ENCODE peak calls at places on chromosomes 6 and 20, in eight cellular contexts. One of them, this sample, is unnamed. For H3K36me3, the result is how much of the 10 kb centered on the place peaks cover.

GRCh38 chr6:129498950-129499870 is 210.8 kb downstream of the ARHGAP18 start:
- DNase-seq in suprapubic skin: no peak
- DNase-seq in vagina: no peak
- DNase-seq in breast epithelium: no peak
- DNase-seq in ovary: no peak
- DNase-seq in IMR-90: peak
- DNase-seq in heart left ventricle: no peak
- DNase-seq in uterus: no peak
- DNase-seq in this sample: no peak

GRCh38 chr6:168131464-168132415 is 52.7 kb upstream of the FRMD1 start:
- DNase-seq in uterus: no peak
- DNase-seq in suprapubic skin: no peak
- DNase-seq in breast epithelium: peak
- DNase-seq in IMR-90: no peak
- DNase-seq in ovary: no peak
- DNase-seq in heart left ventricle: no peak
- DNase-seq in vagina: peak
- DNase-seq in this sample: no peak

GRCh38 chr20:61371501-61372150 is 119.6 kb downstream of the CDH4 start:
- DNase-seq in breast epithelium: no peak
- DNase-seq in heart left ventricle: no peak
- DNase-seq in suprapubic skin: no peak
- DNase-seq in vagina: no peak
- DNase-seq in IMR-90: peak
- DNase-seq in ovary: no peak
- DNase-seq in uterus: no peak
- DNase-seq in this sample: no peak

GRCh38 chr20:46057856-46058655 is 29.0 kb downstream of the SLC12A5 start:
- DNase-seq in vagina: peak
- DNase-seq in heart left ventricle: peak
- DNase-seq in IMR-90: peak
- DNase-seq in uterus: peak
- DNase-seq in breast epithelium: no peak
- DNase-seq in suprapubic skin: peak
- DNase-seq in ovary: peak
- DNase-seq in this sample: peak

GRCh38 chr6:15906393-15906976 is 222.4 kb upstream of the MYLIP start:
- DNase-seq in ovary: no peak
- DNase-seq in suprapubic skin: no peak
- DNase-seq in breast epithelium: no peak
- DNase-seq in vagina: no peak
- DNase-seq in heart left ventricle: no peak
- DNase-seq in IMR-90: no peak
- DNase-seq in uterus: no peak
- DNase-seq in this sample: no peak

GRCh38 chr6:83311231-83311630 is 118.1 kb downstream of the RWDD2A start:
- DNase-seq in ovary: no peak
- DNase-seq in suprapubic skin: no peak
- DNase-seq in IMR-90: peak
- DNase-seq in breast epithelium: no peak
- DNase-seq in heart left ventricle: no peak
- DNase-seq in vagina: no peak
- DNase-seq in uterus: no peak
- DNase-seq in this sample: no peak

GRCh38 chr20:35602851-35603495 is 12.7 kb upstream of the SPAG4 start:
- DNase-seq in breast epithelium: no peak
- DNase-seq in ovary: no peak
- DNase-seq in suprapubic skin: no peak
- DNase-seq in vagina: no peak
- DNase-seq in uterus: no peak
- DNase-seq in IMR-90: no peak
- DNase-seq in heart left ventricle: no peak
- DNase-seq in this sample: no peak

GRCh38 chr20:18288748-18289705 is 700 bp downstream of the ZNF133 start:
- DNase-seq in suprapubic skin: no peak
- DNase-seq in heart left ventricle: no peak
- DNase-seq in vagina: no peak
- DNase-seq in uterus: no peak
- DNase-seq in breast epithelium: peak
- DNase-seq in ovary: peak
- DNase-seq in IMR-90: peak
- DNase-seq in this sample: no peak

GRCh38 chr6:90103056-90103793 is 193.4 kb downstream of the BACH2 start:
- DNase-seq in uterus: no peak
- DNase-seq in suprapubic skin: no peak
- DNase-seq in IMR-90: no peak
- DNase-seq in vagina: no peak
- DNase-seq in ovary: no peak
- DNase-seq in heart left ventricle: no peak
- DNase-seq in breast epithelium: no peak
- DNase-seq in this sample: no peak

GRCh38 chr6:3291987-3292386 is 33.2 kb downstream of the PSMG4 start:
- DNase-seq in ovary: no peak
- DNase-seq in uterus: no peak
- DNase-seq in suprapubic skin: no peak
- DNase-seq in heart left ventricle: no peak
- DNase-seq in vagina: no peak
- DNase-seq in IMR-90: no peak
- DNase-seq in breast epithelium: no peak
- DNase-seq in this sample: no peak

GRCh38 chr6:33737267-33738026 is 9.3 kb downstream of the IP6K3 start:
- DNase-seq in uterus: no peak
- DNase-seq in suprapubic skin: no peak
- DNase-seq in breast epithelium: no peak
- DNase-seq in IMR-90: no peak
- DNase-seq in ovary: no peak
- DNase-seq in heart left ventricle: peak
- DNase-seq in vagina: no peak
- DNase-seq in this sample: peak

GRCh38 chr20:61725966-61726365 is 339.7 kb downstream of the TAF4 start:
- DNase-seq in IMR-90: no peak
- DNase-seq in heart left ventricle: no peak
- DNase-seq in suprapubic skin: no peak
- DNase-seq in ovary: no peak
- DNase-seq in vagina: no peak
- DNase-seq in breast epithelium: no peak
- DNase-seq in uterus: no peak
- DNase-seq in this sample: no peak

GRCh38 chr20:3728876-3729275 is 3.6 kb upstream of the HSPA12B start:
- DNase-seq in vagina: no peak
- DNase-seq in IMR-90: no peak
- DNase-seq in uterus: no peak
- DNase-seq in ovary: no peak
- DNase-seq in heart left ventricle: no peak
- DNase-seq in breast epithelium: no peak
- DNase-seq in suprapubic skin: no peak
- DNase-seq in this sample: no peak

GRCh38 chr6:27503436-27504030 is 30.6 kb upstream of the ZNF184 start:
- DNase-seq in breast epithelium: no peak
- DNase-seq in vagina: no peak
- DNase-seq in suprapubic skin: no peak
- DNase-seq in IMR-90: peak
- DNase-seq in uterus: peak
- DNase-seq in heart left ventricle: peak
- DNase-seq in ovary: peak
- DNase-seq in this sample: no peak

GRCh38 chr6:154230390-154230789 is 126.2 kb downstream of the IPCEF1 start:
- DNase-seq in breast epithelium: no peak
- DNase-seq in ovary: no peak
- DNase-seq in uterus: no peak
- DNase-seq in vagina: no peak
- DNase-seq in suprapubic skin: no peak
- DNase-seq in heart left ventricle: no peak
- DNase-seq in IMR-90: no peak
- DNase-seq in this sample: no peak

GRCh38 chr6:132054525-132054924 is 103.4 kb upstream of the CCN2 start:
- DNase-seq in suprapubic skin: no peak
- DNase-seq in heart left ventricle: no peak
- DNase-seq in IMR-90: peak
- DNase-seq in uterus: no peak
- DNase-seq in ovary: no peak
- DNase-seq in vagina: no peak
- DNase-seq in breast epithelium: no peak
- DNase-seq in this sample: no peak

GRCh38 chr6:46013639-46014038 is 2.0 kb downstream of the CLIC5 start:
- DNase-seq in suprapubic skin: no peak
- DNase-seq in IMR-90: no peak
- DNase-seq in vagina: no peak
- DNase-seq in heart left ventricle: no peak
- DNase-seq in breast epithelium: no peak
- DNase-seq in uterus: no peak
- DNase-seq in ovary: no peak
- DNase-seq in this sample: no peak

GRCh38 chr6:114216789-114217467 is 125.9 kb downstream of the HS3ST5 start:
- DNase-seq in breast epithelium: no peak
- DNase-seq in suprapubic skin: no peak
- DNase-seq in heart left ventricle: no peak
- DNase-seq in IMR-90: no peak
- DNase-seq in ovary: no peak
- DNase-seq in uterus: no peak
- DNase-seq in vagina: no peak
- DNase-seq in this sample: peak

GRCh38 chr20:15887387-15887786 is 685.9 kb downstream of the KIF16B start:
- DNase-seq in breast epithelium: no peak
- DNase-seq in heart left ventricle: no peak
- DNase-seq in suprapubic skin: no peak
- DNase-seq in vagina: no peak
- DNase-seq in IMR-90: no peak
- DNase-seq in uterus: no peak
- DNase-seq in ovary: no peak
- DNase-seq in this sample: no peak
- H3K36me3 ChIP-seq in breast epithelium: under half
- H3K36me3 ChIP-seq in heart left ventricle: under half
- H3K36me3 ChIP-seq in suprapubic skin: under half
- H3K36me3 ChIP-seq in vagina: under half
- H3K36me3 ChIP-seq in IMR-90: under half
- H3K36me3 ChIP-seq in uterus: under half
- H3K36me3 ChIP-seq in ovary: under half
- H3K36me3 ChIP-seq in this sample: under half

DNA sequence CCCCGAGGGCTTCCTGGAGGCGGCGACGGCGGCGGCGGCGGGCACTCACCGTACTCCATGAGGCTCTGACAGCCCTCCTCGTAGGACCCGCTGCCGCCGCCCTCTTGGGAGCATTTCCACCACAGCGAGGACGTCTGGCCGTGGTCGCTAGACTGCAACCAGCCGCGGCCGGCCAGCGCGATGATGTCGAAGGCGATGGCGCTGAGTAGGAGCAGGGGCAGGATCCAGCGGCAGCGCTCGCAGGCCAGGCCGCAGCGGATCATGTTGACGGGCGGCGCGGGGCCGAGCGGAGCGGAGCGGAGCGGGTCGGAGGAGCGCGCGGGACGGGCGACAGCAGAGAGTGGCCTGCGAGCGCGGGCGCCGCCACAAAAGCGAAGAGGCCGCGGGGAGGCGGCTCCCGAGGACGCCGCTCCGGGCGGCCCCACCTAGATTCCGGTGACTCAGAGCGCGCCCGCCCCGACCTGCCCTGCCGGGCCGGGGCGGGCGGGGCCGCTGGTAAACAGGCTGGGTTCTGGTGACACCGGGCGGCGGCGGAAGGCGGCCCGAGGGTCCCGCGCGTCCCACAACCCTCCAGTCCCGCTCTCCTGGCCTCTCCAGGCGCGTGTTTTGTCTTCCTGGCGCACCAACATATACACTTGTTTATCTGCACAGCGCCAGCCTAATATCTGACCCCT is at the start of gene PERP:
- DNase-seq in heart left ventricle: peak
- DNase-seq in breast epithelium: peak
- DNase-seq in vagina: no peak
- DNase-seq in uterus: peak
- DNase-seq in suprapubic skin: peak
- DNase-seq in ovary: peak
- DNase-seq in IMR-90: peak
- DNase-seq in this sample: peak
- TF ChIP-seq POLR2A in heart left ventricle: peak
- TF ChIP-seq POLR2A in breast epithelium: peak
- TF ChIP-seq POLR2A in vagina: peak
- TF ChIP-seq POLR2A in uterus: peak
- TF ChIP-seq POLR2A in suprapubic skin: peak
- TF ChIP-seq POLR2A in ovary: no peak
- TF ChIP-seq POLR2A in IMR-90: peak
- TF ChIP-seq POLR2A in this sample: peak

DNA sequence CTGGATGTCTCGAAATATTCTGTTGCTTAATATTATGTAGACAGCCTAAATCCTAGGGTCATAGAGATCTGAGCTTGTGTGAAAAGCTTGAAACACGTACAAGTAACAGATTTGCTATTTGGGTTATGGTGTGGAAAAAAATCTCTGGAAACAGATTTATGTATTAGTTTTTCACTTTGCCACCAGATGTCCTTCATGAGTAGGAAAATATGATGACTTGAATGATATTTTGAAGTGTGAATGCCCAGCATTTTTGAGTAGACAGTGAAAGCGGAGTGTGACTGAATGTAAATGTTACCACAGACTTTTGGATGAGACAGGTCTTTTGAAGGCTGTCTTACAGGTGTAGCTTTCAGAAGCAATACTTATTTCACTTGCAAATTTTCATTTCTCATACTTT is 4.2 kb upstream of the BMP6 start:
- DNase-seq in breast epithelium: no peak
- DNase-seq in heart left ventricle: no peak
- DNase-seq in ovary: no peak
- DNase-seq in vagina: no peak
- DNase-seq in IMR-90: peak
- DNase-seq in uterus: no peak
- DNase-seq in suprapubic skin: no peak
- DNase-seq in this sample: no peak
- TF ChIP-seq CTCF in breast epithelium: peak
- TF ChIP-seq CTCF in heart left ventricle: no peak
- TF ChIP-seq CTCF in ovary: no peak
- TF ChIP-seq CTCF in vagina: no peak
- TF ChIP-seq CTCF in IMR-90: peak
- TF ChIP-seq CTCF in uterus: no peak
- TF ChIP-seq CTCF in suprapubic skin: no peak
- TF ChIP-seq CTCF in this sample: no peak

DNA sequence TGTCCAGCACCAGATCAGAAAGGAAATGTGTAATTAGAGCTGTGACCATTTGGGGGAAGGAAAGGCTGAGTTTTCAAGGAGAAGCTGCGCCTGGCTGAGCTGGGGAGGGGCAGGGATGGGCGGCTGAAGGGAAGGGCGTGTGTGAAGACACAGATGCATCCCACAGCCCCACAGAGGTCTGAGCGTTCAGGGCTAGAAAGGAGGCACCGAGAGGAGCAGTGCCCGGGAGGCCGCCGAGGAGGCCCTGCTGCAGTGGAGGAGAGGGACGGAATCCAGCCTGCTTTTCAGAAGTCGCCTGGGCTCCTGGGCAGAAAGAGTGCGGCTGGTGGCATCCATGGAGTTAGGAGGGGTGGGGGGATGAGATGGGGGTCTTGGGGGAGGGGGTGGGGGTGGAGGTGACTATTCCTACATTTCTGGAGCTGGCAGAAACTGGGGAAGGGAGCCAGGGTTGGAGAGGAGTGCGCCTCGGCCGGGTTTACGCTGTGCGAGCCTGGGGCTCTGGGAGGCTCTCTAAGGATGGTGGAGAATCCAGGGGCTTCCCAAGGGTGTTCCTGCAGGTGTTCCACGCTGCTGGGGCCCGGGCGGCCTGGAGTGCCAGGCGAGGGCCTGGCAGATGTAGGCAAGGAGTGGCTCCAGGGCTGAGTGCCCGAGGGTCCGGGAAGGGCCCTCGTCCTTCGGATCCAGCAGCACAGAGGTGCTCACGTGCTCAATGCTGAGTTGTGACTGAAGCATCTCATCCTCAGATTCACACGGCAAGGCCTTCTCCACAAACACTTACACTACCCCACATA is 41.8 kb downstream of the WDR27 start:
- DNase-seq in suprapubic skin: no peak
- DNase-seq in breast epithelium: no peak
- DNase-seq in vagina: no peak
- DNase-seq in IMR-90: no peak
- DNase-seq in ovary: no peak
- DNase-seq in heart left ventricle: no peak
- DNase-seq in uterus: no peak
- DNase-seq in this sample: no peak
- H3K36me3 ChIP-seq in suprapubic skin: under half
- H3K36me3 ChIP-seq in breast epithelium: under half
- H3K36me3 ChIP-seq in vagina: under half
- H3K36me3 ChIP-seq in IMR-90: under half
- H3K36me3 ChIP-seq in ovary: under half
- H3K36me3 ChIP-seq in heart left ventricle: under half
- H3K36me3 ChIP-seq in uterus: under half
- H3K36me3 ChIP-seq in this sample: under half